ENCODE peak calls at places on chromosome 5, in four cellular contexts. T is GM03348, H is HuH-7.5, F is RWPE1. X is an unnamed sample.

GRCh38 chr5:93510626-93511420 is 70.2 kb downstream of the NR2F1-AS1 start:
- DNase-seq in H (no peak), F (no peak), T (no peak), X (no peak)

GRCh38 chr5:74105126-74105780 is 479.3 kb downstream of the ARHGEF28 start:
- DNase-seq in H (no peak), T (no peak), F (no peak), X (no peak)

GRCh38 chr5:122907238-122907637 is 61.8 kb downstream of the SNX24 start:
- DNase-seq in T (peak; percentile 58), F (peak; percentile 96), H (no peak), X (no peak)

GRCh38 chr5:56402273-56403223 is 169.4 kb upstream of the ANKRD55 start:
- DNase-seq in T (no peak), H (no peak), F (no peak), X (no peak)

GRCh38 chr5:42547146-42547545 is 123.9 kb downstream of the GHR start:
- DNase-seq in T (no peak), F (peak; percentile 17), H (no peak), X (no peak)

GRCh38 chr5:79436224-79436623 is 77.7 kb downstream of the HOMER1 start:
- DNase-seq in T (peak; percentile 79), H (peak; percentile 25), F (peak; percentile 52), X (no peak)

GRCh38 chr5:102921341-102922047 is 166.4 kb downstream of the PAM start:
- DNase-seq in H (no peak), T (peak; percentile 20), F (no peak), X (no peak)

GRCh38 chr5:142925795-142926194 is 155.6 kb downstream of the ARHGAP26 start:
- DNase-seq in H (no peak), F (peak; percentile 78), T (peak; percentile 83), X (no peak)

GRCh38 chr5:169805527-169805934 is 168.5 kb downstream of the DOCK2 start:
- DNase-seq in F (no peak), T (peak; percentile 43), H (no peak), X (peak; percentile 25)

GRCh38 chr5:141547488-141547887 is 58.6 kb downstream of the PCDHGC5 start:
- DNase-seq in F (no peak), H (no peak), T (no peak), X (no peak)

GRCh38 chr5:119583684-119584083 is 45.7 kb upstream of the FAM170A start:
- DNase-seq in H (no peak), F (no peak), T (no peak), X (no peak)

GRCh38 chr5:10617103-10617502 is 53.2 kb downstream of the ANKRD33B start:
- DNase-seq in F (no peak), H (no peak), T (no peak), X (no peak)

GRCh38 chr5:115949096-115949495 is 13.2 kb upstream of the LVRN start:
- DNase-seq in F (no peak), H (no peak), T (no peak), X (no peak)

GRCh38 chr5:59799668-59800374 is 93.7 kb downstream of the PDE4D start:
- DNase-seq in T (peak; percentile 44), F (peak; percentile 54), H (no peak), X (peak; percentile 3)

GRCh38 chr5:57439601-57440000 is 43.0 kb downstream of the ACTBL2 start:
- DNase-seq in T (no peak), H (no peak), F (no peak), X (no peak)

GRCh38 chr5:61301820-61302563 is 30.1 kb upstream of the ZSWIM6 start:
- DNase-seq in H (peak; percentile 28), T (peak; percentile 88), F (peak; percentile 96), X (no peak)

GRCh38 chr5:124742983-124743533 is 3.4 kb downstream of the ZNF608 start:
- DNase-seq in T (no peak), F (peak; percentile 94), H (no peak), X (no peak)

GRCh38 chr5:72470817-72471216 is 36.4 kb downstream of the ZNF366 start:
- DNase-seq in T (peak; percentile 66), H (no peak), F (peak; percentile 79), X (no peak)